ENCODE peak calls at places on chromosomes 5 and 9, in six cellular contexts. One of them, this sample, is unnamed.

GRCh38 chr9:121059998-121060636 is 10.0 kb upstream of the C5 start:
- DNase-seq in right lobe of liver: no peak
- DNase-seq in HL-60: no peak
- DNase-seq in mucosa of descending colon: no peak
- DNase-seq in lung: peak; percentile 40
- DNase-seq in PC-9: peak; percentile 26
- DNase-seq in this sample: no peak

GRCh38 chr9:112890106-112891081 is at the start of gene SLC46A2:
- DNase-seq in right lobe of liver: peak; percentile 65
- DNase-seq in HL-60: no peak
- DNase-seq in mucosa of descending colon: no peak
- DNase-seq in lung: peak; percentile 65
- DNase-seq in PC-9: peak; percentile 41
- DNase-seq in this sample: peak; percentile 70

GRCh38 chr5:75510417-75510835 is 1.0 kb downstream of the CERT1 start:
- DNase-seq in right lobe of liver: no peak
- DNase-seq in HL-60: no peak
- DNase-seq in mucosa of descending colon: no peak
- DNase-seq in lung: no peak
- DNase-seq in PC-9: no peak
- DNase-seq in this sample: peak; percentile 47

GRCh38 chr5:31413030-31413812 is 118.7 kb downstream of the DROSHA start:
- DNase-seq in right lobe of liver: no peak
- DNase-seq in HL-60: no peak
- DNase-seq in mucosa of descending colon: no peak
- DNase-seq in lung: no peak
- DNase-seq in PC-9: no peak
- DNase-seq in this sample: no peak

GRCh38 chr5:131268758-131269370 is 5.0 kb downstream of the CDC42SE2 start:
- DNase-seq in right lobe of liver: no peak
- DNase-seq in HL-60: no peak
- DNase-seq in mucosa of descending colon: no peak
- DNase-seq in lung: no peak
- DNase-seq in PC-9: no peak
- DNase-seq in this sample: no peak

GRCh38 chr9:127805620-127806019 is 2.9 kb downstream of the FPGS start:
- DNase-seq in right lobe of liver: no peak
- DNase-seq in HL-60: no peak
- DNase-seq in mucosa of descending colon: no peak
- DNase-seq in lung: no peak
- DNase-seq in PC-9: no peak
- DNase-seq in this sample: no peak

GRCh38 chr5:50415912-50416311 is 25.2 kb downstream of the EMB start:
- DNase-seq in right lobe of liver: no peak
- DNase-seq in HL-60: no peak
- DNase-seq in mucosa of descending colon: no peak
- DNase-seq in lung: no peak
- DNase-seq in PC-9: no peak
- DNase-seq in this sample: no peak

GRCh38 chr5:14181299-14181968 is 38.3 kb downstream of the TRIO start:
- DNase-seq in right lobe of liver: no peak
- DNase-seq in HL-60: no peak
- DNase-seq in mucosa of descending colon: no peak
- DNase-seq in lung: no peak
- DNase-seq in PC-9: no peak
- DNase-seq in this sample: no peak

GRCh38 chr9:27945386-27945785 is 372.1 kb upstream of the C9orf72 start:
- DNase-seq in right lobe of liver: no peak
- DNase-seq in HL-60: no peak
- DNase-seq in mucosa of descending colon: no peak
- DNase-seq in lung: no peak
- DNase-seq in PC-9: no peak
- DNase-seq in this sample: no peak

GRCh38 chr5:73215891-73216610 is 43.1 kb downstream of the TMEM174 start:
- DNase-seq in right lobe of liver: peak; percentile 80
- DNase-seq in HL-60: no peak
- DNase-seq in mucosa of descending colon: peak; percentile 84
- DNase-seq in lung: peak; percentile 77
- DNase-seq in PC-9: peak; percentile 85
- DNase-seq in this sample: peak; percentile 59

GRCh38 chr9:34072410-34072809 is 23.7 kb upstream of the UBAP2 start:
- DNase-seq in right lobe of liver: no peak
- DNase-seq in HL-60: no peak
- DNase-seq in mucosa of descending colon: no peak
- DNase-seq in lung: peak; percentile 32
- DNase-seq in PC-9: peak; percentile 54
- DNase-seq in this sample: no peak

GRCh38 chr5:124738751-124739559 is 7.5 kb downstream of the ZNF608 start:
- DNase-seq in right lobe of liver: no peak
- DNase-seq in HL-60: no peak
- DNase-seq in mucosa of descending colon: no peak
- DNase-seq in lung: no peak
- DNase-seq in PC-9: no peak
- DNase-seq in this sample: no peak

GRCh38 chr5:36035696-36036095 is 31.0 kb downstream of the UGT3A2 start:
- DNase-seq in right lobe of liver: no peak
- DNase-seq in HL-60: no peak
- DNase-seq in mucosa of descending colon: no peak
- DNase-seq in lung: peak; percentile 15
- DNase-seq in PC-9: no peak
- DNase-seq in this sample: no peak

GRCh38 chr5:108637110-108637509 is 110.6 kb upstream of the FER start:
- DNase-seq in right lobe of liver: no peak
- DNase-seq in HL-60: no peak
- DNase-seq in mucosa of descending colon: no peak
- DNase-seq in lung: no peak
- DNase-seq in PC-9: no peak
- DNase-seq in this sample: no peak

GRCh38 chr5:147413266-147413665 is 96.6 kb downstream of the DPYSL3 start:
- DNase-seq in right lobe of liver: no peak
- DNase-seq in HL-60: no peak
- DNase-seq in mucosa of descending colon: no peak
- DNase-seq in lung: no peak
- DNase-seq in PC-9: no peak
- DNase-seq in this sample: no peak

GRCh38 chr9:126615251-126615790 is 1.6 kb downstream of the LMX1B start:
- DNase-seq in right lobe of liver: peak; percentile 51
- DNase-seq in HL-60: peak; percentile 38
- DNase-seq in mucosa of descending colon: no peak
- DNase-seq in lung: peak; percentile 39
- DNase-seq in PC-9: no peak
- DNase-seq in this sample: no peak

GRCh38 chr9:107925756-107926297 is 436.3 kb upstream of the KLF4 start:
- DNase-seq in right lobe of liver: no peak
- DNase-seq in HL-60: no peak
- DNase-seq in mucosa of descending colon: no peak
- DNase-seq in lung: no peak
- DNase-seq in PC-9: no peak
- DNase-seq in this sample: no peak

GRCh38 chr9:112443200-112443599 is 43.4 kb upstream of the KIAA1958 start:
- DNase-seq in right lobe of liver: no peak
- DNase-seq in HL-60: no peak
- DNase-seq in mucosa of descending colon: no peak
- DNase-seq in lung: no peak
- DNase-seq in PC-9: no peak
- DNase-seq in this sample: no peak

GRCh38 chr5:51043740-51044139 is 339.5 kb upstream of the ISL1 start:
- DNase-seq in right lobe of liver: no peak
- DNase-seq in HL-60: no peak
- DNase-seq in mucosa of descending colon: no peak
- DNase-seq in lung: no peak
- DNase-seq in PC-9: no peak
- DNase-seq in this sample: no peak

GRCh38 chr5:69212022-69212421 is 22.6 kb downstream of the CENPH start:
- DNase-seq in right lobe of liver: no peak
- DNase-seq in HL-60: no peak
- DNase-seq in mucosa of descending colon: no peak
- DNase-seq in lung: no peak
- DNase-seq in PC-9: no peak
- DNase-seq in this sample: no peak

GRCh38 chr5:69213513-69214215 is 21.0 kb upstream of the CDK7 start:
- DNase-seq in right lobe of liver: no peak
- DNase-seq in HL-60: no peak
- DNase-seq in mucosa of descending colon: no peak
- DNase-seq in lung: no peak
- DNase-seq in PC-9: no peak
- DNase-seq in this sample: no peak

GRCh38 chr5:69217154-69217731 is 17.4 kb upstream of the CDK7 start:
- DNase-seq in right lobe of liver: no peak
- DNase-seq in HL-60: peak; percentile 56
- DNase-seq in mucosa of descending colon: no peak
- DNase-seq in lung: no peak
- DNase-seq in PC-9: no peak
- DNase-seq in this sample: no peak

GRCh38 chr5:69219939-69220338 is 14.7 kb upstream of the CDK7 start:
- DNase-seq in right lobe of liver: no peak
- DNase-seq in HL-60: no peak
- DNase-seq in mucosa of descending colon: no peak
- DNase-seq in lung: no peak
- DNase-seq in PC-9: no peak
- DNase-seq in this sample: no peak

DNA sequence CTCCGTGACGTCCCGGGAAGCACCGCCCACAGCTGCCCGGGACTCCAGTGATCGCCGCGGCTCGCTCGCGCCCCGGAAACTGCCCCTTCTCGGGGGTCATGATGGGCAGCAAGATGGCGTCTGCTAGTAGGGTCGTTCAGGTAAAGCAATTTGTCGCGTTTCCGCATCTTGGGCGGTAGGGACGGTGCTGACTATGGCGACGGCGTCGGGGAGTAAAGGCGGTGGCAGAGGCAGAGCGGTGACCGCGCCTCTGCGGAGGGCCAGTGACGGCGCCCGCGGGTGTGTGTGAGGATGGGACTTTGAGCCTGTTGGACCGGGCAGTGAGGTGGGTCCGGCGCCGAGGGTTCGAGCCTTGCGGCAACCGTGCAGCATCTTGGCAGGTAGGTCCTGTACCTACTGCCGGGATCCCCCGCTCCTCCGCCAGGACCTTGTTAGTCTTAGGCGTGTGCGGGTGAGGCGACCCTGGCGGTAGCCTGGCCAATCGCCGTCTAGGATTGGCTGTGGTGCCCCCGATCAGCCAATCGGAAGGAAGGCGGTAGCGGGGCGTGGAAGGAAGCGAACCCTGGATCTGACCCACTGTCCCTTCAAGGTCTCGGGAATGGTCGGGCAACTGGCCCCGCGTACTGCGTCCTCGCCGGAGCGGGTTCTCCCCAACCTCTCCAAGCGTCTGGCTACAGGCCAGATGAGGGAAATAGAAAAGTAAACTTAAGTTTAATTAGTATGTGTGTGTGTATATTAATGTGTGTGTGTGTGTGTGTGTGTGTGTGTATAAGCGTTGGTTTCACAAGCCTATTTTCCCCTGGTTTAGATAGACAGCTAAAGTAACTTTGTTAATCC is 16.7 kb upstream of the CDK7 start:
- DNase-seq in right lobe of liver: peak; percentile 99
- DNase-seq in HL-60: peak; percentile 56
- DNase-seq in mucosa of descending colon: peak; percentile 99
- DNase-seq in lung: peak; percentile 98
- DNase-seq in PC-9: peak; percentile 92
- DNase-seq in this sample: peak; percentile 94
- TF ChIP-seq CTCF in right lobe of liver: peak; percentile 26
- TF ChIP-seq CTCF in HL-60: no peak
- TF ChIP-seq CTCF in mucosa of descending colon: no peak
- TF ChIP-seq CTCF in lung: no peak
- TF ChIP-seq CTCF in PC-9: no peak
- TF ChIP-seq CTCF in this sample: peak; percentile 20

DNA sequence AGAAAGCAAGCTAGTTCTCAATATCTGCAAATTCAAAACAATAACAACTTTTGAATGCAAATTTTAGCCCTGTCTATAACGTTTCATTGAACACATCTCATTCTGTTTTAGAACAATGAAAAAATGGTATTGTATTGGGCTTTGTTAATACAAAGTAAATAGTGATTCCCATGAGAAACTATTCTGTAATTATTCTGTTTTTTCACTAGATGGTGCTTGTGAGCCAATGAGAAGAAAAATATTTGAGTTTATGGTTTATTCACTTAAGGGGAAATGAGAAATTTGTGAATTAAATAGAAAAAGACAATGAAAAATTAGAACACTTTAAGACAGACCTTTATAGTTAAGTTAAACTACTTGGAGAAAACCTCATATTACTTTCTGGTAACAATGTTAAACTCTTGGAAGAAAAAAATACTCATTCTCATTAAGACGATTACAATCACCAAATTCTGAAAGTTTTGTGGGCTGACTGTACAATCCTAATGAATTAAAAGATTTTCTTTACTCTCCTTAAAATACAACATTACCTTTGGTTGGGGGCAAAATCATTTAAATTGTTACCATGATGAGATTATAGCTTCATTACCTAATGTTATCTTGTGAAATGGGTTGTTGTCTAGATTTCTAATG is 127.0 kb downstream of the NNT start:
- DNase-seq in right lobe of liver: no peak
- DNase-seq in HL-60: no peak
- DNase-seq in mucosa of descending colon: no peak
- DNase-seq in lung: no peak
- DNase-seq in PC-9: no peak
- DNase-seq in this sample: no peak
- TF ChIP-seq CTCF in right lobe of liver: peak; percentile 66
- TF ChIP-seq CTCF in HL-60: peak; percentile 24
- TF ChIP-seq CTCF in mucosa of descending colon: no peak
- TF ChIP-seq CTCF in lung: no peak
- TF ChIP-seq CTCF in PC-9: peak; percentile 90
- TF ChIP-seq CTCF in this sample: peak; percentile 43

GRCh38 chr5:141172381-141173204 is at the start of gene PCDHB7:
- DNase-seq in right lobe of liver: no peak
- DNase-seq in HL-60: no peak
- DNase-seq in mucosa of descending colon: no peak
- DNase-seq in lung: no peak
- DNase-seq in PC-9: peak; percentile 10
- DNase-seq in this sample: no peak
- TF ChIP-seq CTCF in right lobe of liver: no peak
- TF ChIP-seq CTCF in HL-60: no peak
- TF ChIP-seq CTCF in mucosa of descending colon: no peak
- TF ChIP-seq CTCF in lung: no peak
- TF ChIP-seq CTCF in PC-9: peak; percentile 59
- TF ChIP-seq CTCF in this sample: peak; percentile 10

GRCh38 chr9:100505564-100506159 is 32.7 kb downstream of the TMEFF1 start:
- DNase-seq in right lobe of liver: no peak
- DNase-seq in HL-60: peak; percentile 17
- DNase-seq in mucosa of descending colon: no peak
- DNase-seq in lung: peak; percentile 70
- DNase-seq in PC-9: peak; percentile 81
- DNase-seq in this sample: no peak
- TF ChIP-seq CTCF in right lobe of liver: peak; percentile 21
- TF ChIP-seq CTCF in HL-60: peak; percentile 82
- TF ChIP-seq CTCF in mucosa of descending colon: peak; percentile 15
- TF ChIP-seq CTCF in lung: peak; percentile 29
- TF ChIP-seq CTCF in PC-9: peak; percentile 79
- TF ChIP-seq CTCF in this sample: peak; percentile 75